ENCODE peak calls at places on chromosomes 2 and 18, in six cellular contexts. D is cardiac fibroblast; W is AG10803; V is GM23248; R is CD8-positive, alpha-beta memory T cell; O is RWPE2. G is an unnamed sample.

GRCh38 chr2:6856548-6856920 is 9.2 kb downstream of the CMPK2 start:
- DNase-seq in D (no peak), W (no peak), V (no peak), R (no peak), O (no peak), G (no peak)

GRCh38 chr2:40034801-40035200 is 255.7 kb upstream of the THUMPD2 start:
- DNase-seq in D (no peak), W (peak), V (peak), R (no peak), O (no peak), G (no peak)

GRCh38 chr2:144583741-144584453 is 64.0 kb upstream of the ZEB2 start:
- DNase-seq in D (peak), W (peak), V (peak), R (no peak), O (no peak), G (no peak)

GRCh38 chr2:235864746-235865535 is 303.2 kb downstream of the GBX2 start:
- DNase-seq in D (no peak), W (peak), V (peak), R (no peak), O (no peak), G (no peak)

GRCh38 chr2:211157856-211158463 is 601.6 kb downstream of the CPS1 start:
- DNase-seq in D (peak), W (peak), V (peak), R (peak), O (peak), G (peak)

GRCh38 chr18:23929362-23929940 is 85.1 kb upstream of the TTC39C start:
- DNase-seq in D (no peak), W (no peak), V (no peak), R (no peak), O (no peak), G (no peak)

GRCh38 chr18:2910261-2910660 is 63.5 kb downstream of the EMILIN2 start:
- DNase-seq in D (no peak), W (no peak), V (no peak), R (no peak), O (no peak), G (no peak)

GRCh38 chr2:68223419-68223818 is 28.9 kb downstream of the PPP3R1 start:
- DNase-seq in D (no peak), W (no peak), V (peak), R (no peak), O (no peak), G (no peak)

GRCh38 chr2:222303828-222304736 is 5.3 kb upstream of the PAX3 start:
- DNase-seq in D (no peak), W (no peak), V (no peak), R (no peak), O (no peak), G (no peak)
- H3K4me3 ChIP-seq in D (no peak), W (no peak), V (no peak), R (no peak), O (no peak), G (no peak)

DNA sequence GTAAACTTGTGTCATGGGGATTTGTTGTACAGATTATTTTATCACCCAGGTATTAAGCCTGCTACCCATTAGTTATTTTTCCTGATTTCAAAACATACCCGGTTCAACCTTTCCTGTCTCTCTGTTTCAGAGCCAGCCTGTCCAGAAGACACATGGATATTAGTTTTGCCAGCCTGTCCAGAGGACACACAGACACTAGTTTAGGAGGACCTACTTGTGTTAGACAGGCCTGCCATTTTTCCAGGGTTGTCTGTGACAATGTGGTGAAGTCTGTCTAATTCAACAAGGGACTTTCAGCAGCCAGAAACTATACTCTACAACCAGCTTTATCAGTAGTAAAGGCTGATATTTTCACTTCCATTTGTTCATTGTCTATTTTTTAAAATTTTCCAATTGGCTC is 56.1 kb upstream of the DCC start:
- DNase-seq in D (no peak), W (no peak), V (no peak), R (no peak), O (no peak), G (no peak)
- H3K4me3 ChIP-seq in D (no peak), W (no peak), V (no peak), R (no peak), O (no peak), G (no peak)

GRCh38 chr2:238239552-238239871 is 326 bp downstream of the HES6 start:
- DNase-seq in D (no peak), W (no peak), V (peak), R (no peak), O (peak), G (no peak)
- H3K4me3 ChIP-seq in D (peak), W (peak), V (peak), R (peak), O (peak), G (peak)

DNA sequence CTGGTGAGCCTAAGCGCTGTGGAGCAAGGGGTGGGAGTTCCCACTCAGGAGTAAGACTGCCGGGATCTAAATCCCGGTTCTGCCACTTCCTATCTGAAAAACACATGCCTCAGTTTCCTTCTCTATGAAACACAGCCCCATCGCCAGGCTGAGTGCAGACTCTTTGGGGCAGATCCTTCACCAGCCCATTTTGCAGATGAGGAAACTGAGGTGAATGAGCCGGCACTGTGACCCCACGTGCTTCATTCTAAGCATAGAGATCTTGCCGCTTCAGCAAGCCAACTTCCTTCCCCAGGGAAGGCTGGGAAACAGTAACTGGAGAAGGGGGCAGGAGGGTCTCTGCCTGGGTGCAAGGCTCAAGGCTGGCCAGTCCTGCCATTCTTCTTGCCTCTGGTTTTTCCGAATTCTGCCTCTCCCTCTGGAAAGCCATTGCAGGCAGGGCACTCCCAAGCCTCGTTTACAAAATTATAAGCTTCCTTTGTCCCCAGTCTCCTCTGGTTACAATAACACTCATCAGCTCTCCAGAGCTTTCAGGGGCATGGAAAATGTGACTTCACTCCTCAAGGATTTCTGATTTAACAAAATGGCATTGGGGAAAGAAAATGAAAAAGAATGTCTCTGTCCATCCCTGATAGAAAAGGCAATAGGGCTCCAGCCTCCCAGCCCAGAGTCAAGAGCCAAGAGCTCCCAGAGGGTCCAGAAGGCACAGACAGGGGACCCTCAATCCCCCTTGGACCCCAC is 249.2 kb downstream of the TNS1 start:
- DNase-seq in D (no peak), W (peak), V (peak), R (no peak), O (no peak), G (no peak)
- H3K4me3 ChIP-seq in D (no peak), W (no peak), V (no peak), R (no peak), O (no peak), G (no peak)

DNA sequence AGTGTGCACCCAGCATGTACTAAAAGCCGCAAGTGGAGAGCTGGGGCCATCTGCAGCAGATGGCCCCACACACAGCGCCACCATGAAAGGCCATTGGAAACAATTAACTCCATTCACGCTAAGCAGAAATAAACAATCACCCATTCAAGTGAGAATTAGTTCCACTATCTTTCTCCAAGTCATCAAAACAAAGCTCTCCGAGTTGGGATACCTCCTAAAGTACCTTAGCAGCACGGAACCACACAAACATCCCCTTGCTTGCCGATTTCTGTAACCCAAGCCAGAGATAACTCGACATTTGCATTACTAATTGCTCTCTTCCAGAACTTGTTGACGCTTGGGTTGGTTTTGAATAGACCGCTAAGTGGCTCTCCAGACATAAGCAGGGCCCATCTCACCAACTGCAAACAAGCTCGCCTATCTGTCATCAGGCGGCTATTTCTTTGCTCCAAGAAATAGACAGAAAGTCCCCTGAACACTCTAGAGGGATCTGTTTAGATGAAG is 840.6 kb upstream of the SALL3 start:
- DNase-seq in D (no peak), W (no peak), V (no peak), R (no peak), O (no peak), G (no peak)
- H3K4me3 ChIP-seq in D (no peak), W (no peak), V (no peak), R (no peak), O (no peak), G (no peak)

DNA sequence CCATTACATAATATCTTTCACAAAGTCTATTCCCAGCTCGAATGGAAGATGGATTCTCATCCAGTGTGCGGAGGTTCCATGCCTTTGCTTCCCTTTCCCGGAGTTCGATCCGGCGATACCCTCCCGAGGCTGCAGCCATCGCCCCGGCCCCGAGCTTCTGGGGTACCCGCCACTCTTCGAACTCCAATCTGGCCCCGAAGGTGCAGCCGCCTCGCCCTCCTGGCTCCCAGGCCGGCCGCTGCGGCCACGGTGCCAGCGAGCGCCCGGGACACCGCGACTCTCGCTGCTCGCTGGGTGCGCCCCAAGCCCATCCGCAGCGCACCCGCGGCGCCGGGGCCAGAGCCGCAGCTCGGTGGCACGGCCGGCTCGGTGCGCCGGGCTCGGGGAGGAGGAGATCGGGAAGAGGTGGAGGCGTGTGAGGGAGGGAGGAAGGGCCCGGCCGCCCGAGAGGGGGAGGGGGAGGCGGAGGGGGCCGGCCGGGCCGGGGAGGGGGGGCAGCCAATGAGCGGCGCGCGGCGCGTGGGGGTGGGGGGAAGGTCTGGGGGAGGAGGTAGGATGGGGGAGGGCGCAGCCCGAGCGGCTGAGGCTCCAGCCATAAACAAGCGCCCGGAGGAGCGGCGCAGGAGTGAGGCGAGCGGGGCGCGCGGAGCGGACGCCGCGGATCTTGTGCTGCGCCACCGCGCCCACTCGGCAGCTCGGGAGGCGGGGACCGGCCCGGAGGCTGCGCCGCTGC is at the start of gene CRIM1:
- DNase-seq in D (peak), W (peak), V (peak), R (peak), O (peak), G (peak)
- H3K4me3 ChIP-seq in D (peak), W (peak), V (peak), R (peak), O (peak), G (peak)

DNA sequence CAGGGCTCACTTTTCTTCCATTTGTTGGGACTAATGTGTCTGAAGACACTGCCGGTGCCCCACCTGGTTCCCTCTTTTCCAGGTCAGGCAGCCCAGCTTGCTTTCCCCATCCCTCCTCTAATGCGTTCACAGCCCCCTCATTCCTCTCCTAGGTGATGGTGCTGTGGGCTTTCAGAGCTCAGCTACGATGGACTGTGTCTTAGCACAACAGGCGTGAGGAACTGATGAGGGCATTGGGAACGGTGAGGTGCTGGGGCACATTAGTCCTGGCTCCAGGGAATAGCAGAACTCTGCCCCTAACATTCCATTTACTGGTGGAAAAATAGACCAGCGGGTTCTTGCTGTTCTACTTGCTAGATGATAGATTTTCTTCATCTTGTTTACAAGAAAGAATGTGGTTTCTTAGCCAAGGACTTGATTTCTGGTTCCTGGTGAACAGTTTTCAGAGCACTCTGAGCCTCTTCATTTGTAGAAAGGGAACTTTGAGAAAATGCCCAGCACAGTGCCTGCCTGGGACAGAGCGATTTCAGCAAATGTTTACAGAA is 42.4 kb downstream of the LDLRAD4 start:
- DNase-seq in D (no peak), W (no peak), V (no peak), R (no peak), O (no peak), G (no peak)
- H3K4me3 ChIP-seq in D (no peak), W (no peak), V (no peak), R (no peak), O (no peak), G (no peak)

DNA sequence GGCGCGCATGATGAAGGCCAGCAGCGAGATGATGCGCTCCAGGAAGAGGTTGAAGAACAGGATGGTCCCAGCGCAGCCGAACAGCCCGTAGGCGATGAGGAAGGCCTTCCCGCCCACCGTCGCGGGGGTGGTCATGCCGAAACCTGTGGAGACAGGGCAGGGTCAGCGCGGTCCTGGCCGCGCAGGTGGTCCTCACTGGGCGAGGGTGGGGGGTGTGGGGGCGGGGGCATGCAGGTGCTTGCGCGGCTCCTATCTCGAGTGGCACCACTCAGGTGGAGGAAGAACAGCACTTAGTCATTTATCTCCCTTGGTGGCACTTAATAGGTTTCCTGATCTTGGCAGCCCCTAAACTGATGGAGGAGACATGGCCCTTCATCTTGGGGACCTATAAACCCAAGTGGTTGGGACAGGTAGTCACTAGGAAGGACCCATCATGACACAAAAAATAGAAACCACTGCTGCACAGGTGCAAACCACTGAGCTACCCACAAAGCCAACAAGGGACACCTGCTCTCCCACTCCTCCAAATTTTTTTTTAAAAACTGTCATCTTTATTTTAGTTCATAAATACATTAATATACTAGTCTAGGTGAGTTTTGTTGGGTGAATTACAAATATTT is 118.8 kb downstream of the MSH2 start:
- DNase-seq in D (no peak), W (no peak), V (no peak), R (no peak), O (no peak), G (no peak)
- H3K4me3 ChIP-seq in D (no peak), W (no peak), V (peak), R (peak), O (no peak), G (no peak)

DNA sequence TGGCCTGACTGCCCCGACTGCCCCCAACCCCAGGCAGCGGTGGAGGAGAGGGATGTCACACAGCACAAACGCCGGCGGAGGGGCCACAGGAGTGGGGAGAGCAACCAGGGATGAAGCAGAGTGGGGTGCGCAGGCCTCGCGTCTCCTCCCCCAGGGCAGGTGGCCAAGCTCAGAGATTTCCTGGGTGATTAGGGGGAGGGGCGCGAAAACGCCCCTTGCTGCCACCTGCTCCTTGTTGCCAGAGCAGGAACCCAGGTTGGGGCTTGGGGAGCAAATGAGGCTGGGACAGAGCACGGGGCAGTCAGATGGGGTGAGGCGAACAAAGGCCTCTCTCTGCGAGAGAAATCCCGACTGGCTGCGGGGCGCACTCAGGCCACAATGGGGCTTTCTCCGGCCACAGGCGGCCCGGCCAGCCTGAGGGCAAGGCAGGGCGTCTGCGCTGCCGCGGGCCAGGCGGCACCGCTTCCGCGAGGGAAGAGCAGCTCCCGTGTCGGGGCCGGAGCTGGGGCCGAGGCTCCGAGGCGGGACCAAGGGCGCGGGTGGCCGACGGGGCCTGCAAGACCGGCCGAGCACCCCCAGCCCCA is 11.5 kb downstream of the TEX44 start:
- DNase-seq in D (no peak), W (no peak), V (no peak), R (peak), O (no peak), G (peak)
- H3K4me3 ChIP-seq in D (peak), W (peak), V (peak), R (peak), O (peak), G (peak)